ENCODE peak calls at places on chromosomes 5 and 9, in five cellular contexts. One of them, this sample, is unnamed.

GRCh38 chr5:18881615-18882014 is 1106.4 kb downstream of the CDH18 start:
- DNase-seq in stimulated activated CD8-positive, alpha-beta memory T cell treated with anti-CD3 and anti-CD28 coated beads, Interleukin-15, amount 100 ng/mL, for 24 hours: no peak
- DNase-seq in anterior cingulate cortex: no peak
- DNase-seq in foreskin fibroblast: no peak
- DNase-seq in activated gamma-delta T cell treated with Interleukin-2 at 50 U/mL for 16 hours: no peak
- DNase-seq in this sample: no peak

GRCh38 chr5:27353540-27353939 is 315.2 kb upstream of the CDH9 start:
- DNase-seq in stimulated activated CD8-positive, alpha-beta memory T cell treated with anti-CD3 and anti-CD28 coated beads, Interleukin-15, amount 100 ng/mL, for 24 hours: no peak
- DNase-seq in anterior cingulate cortex: no peak
- DNase-seq in foreskin fibroblast: no peak
- DNase-seq in activated gamma-delta T cell treated with Interleukin-2 at 50 U/mL for 16 hours: no peak
- DNase-seq in this sample: no peak

GRCh38 chr5:14741721-14742426 is 77.4 kb downstream of the OTULIN start:
- DNase-seq in stimulated activated CD8-positive, alpha-beta memory T cell treated with anti-CD3 and anti-CD28 coated beads, Interleukin-15, amount 100 ng/mL, for 24 hours: no peak
- DNase-seq in anterior cingulate cortex: no peak
- DNase-seq in foreskin fibroblast: no peak
- DNase-seq in activated gamma-delta T cell treated with Interleukin-2 at 50 U/mL for 16 hours: peak
- DNase-seq in this sample: no peak

GRCh38 chr9:1978941-1979340 is 36.2 kb upstream of the SMARCA2 start:
- DNase-seq in stimulated activated CD8-positive, alpha-beta memory T cell treated with anti-CD3 and anti-CD28 coated beads, Interleukin-15, amount 100 ng/mL, for 24 hours: no peak
- DNase-seq in anterior cingulate cortex: no peak
- DNase-seq in foreskin fibroblast: peak
- DNase-seq in activated gamma-delta T cell treated with Interleukin-2 at 50 U/mL for 16 hours: no peak
- DNase-seq in this sample: peak

GRCh38 chr9:21696411-21696865 is 106.0 kb upstream of the MTAP start:
- DNase-seq in stimulated activated CD8-positive, alpha-beta memory T cell treated with anti-CD3 and anti-CD28 coated beads, Interleukin-15, amount 100 ng/mL, for 24 hours: no peak
- DNase-seq in anterior cingulate cortex: no peak
- DNase-seq in foreskin fibroblast: no peak
- DNase-seq in activated gamma-delta T cell treated with Interleukin-2 at 50 U/mL for 16 hours: no peak
- DNase-seq in this sample: no peak

GRCh38 chr9:88799706-88800682 is 191.3 kb upstream of the S1PR3 start:
- DNase-seq in stimulated activated CD8-positive, alpha-beta memory T cell treated with anti-CD3 and anti-CD28 coated beads, Interleukin-15, amount 100 ng/mL, for 24 hours: no peak
- DNase-seq in anterior cingulate cortex: no peak
- DNase-seq in foreskin fibroblast: no peak
- DNase-seq in activated gamma-delta T cell treated with Interleukin-2 at 50 U/mL for 16 hours: no peak
- DNase-seq in this sample: no peak

GRCh38 chr5:136906545-136906944 is 541.2 kb upstream of the TRPC7 start:
- DNase-seq in stimulated activated CD8-positive, alpha-beta memory T cell treated with anti-CD3 and anti-CD28 coated beads, Interleukin-15, amount 100 ng/mL, for 24 hours: no peak
- DNase-seq in anterior cingulate cortex: no peak
- DNase-seq in foreskin fibroblast: no peak
- DNase-seq in activated gamma-delta T cell treated with Interleukin-2 at 50 U/mL for 16 hours: no peak
- DNase-seq in this sample: no peak

GRCh38 chr5:53419247-53419646 is 61.2 kb upstream of the FST start:
- DNase-seq in stimulated activated CD8-positive, alpha-beta memory T cell treated with anti-CD3 and anti-CD28 coated beads, Interleukin-15, amount 100 ng/mL, for 24 hours: no peak
- DNase-seq in anterior cingulate cortex: no peak
- DNase-seq in foreskin fibroblast: peak
- DNase-seq in activated gamma-delta T cell treated with Interleukin-2 at 50 U/mL for 16 hours: no peak
- DNase-seq in this sample: peak

GRCh38 chr5:77778881-77779438 is 2.8 kb upstream of the TBCA start:
- DNase-seq in stimulated activated CD8-positive, alpha-beta memory T cell treated with anti-CD3 and anti-CD28 coated beads, Interleukin-15, amount 100 ng/mL, for 24 hours: no peak
- DNase-seq in anterior cingulate cortex: no peak
- DNase-seq in foreskin fibroblast: no peak
- DNase-seq in activated gamma-delta T cell treated with Interleukin-2 at 50 U/mL for 16 hours: no peak
- DNase-seq in this sample: no peak

GRCh38 chr9:123364241-123364824 is 8.3 kb downstream of the CRB2 start:
- DNase-seq in stimulated activated CD8-positive, alpha-beta memory T cell treated with anti-CD3 and anti-CD28 coated beads, Interleukin-15, amount 100 ng/mL, for 24 hours: no peak
- DNase-seq in anterior cingulate cortex: peak
- DNase-seq in foreskin fibroblast: no peak
- DNase-seq in activated gamma-delta T cell treated with Interleukin-2 at 50 U/mL for 16 hours: no peak
- DNase-seq in this sample: peak

GRCh38 chr5:163649522-163649921 is 144.1 kb downstream of the MAT2B start:
- DNase-seq in stimulated activated CD8-positive, alpha-beta memory T cell treated with anti-CD3 and anti-CD28 coated beads, Interleukin-15, amount 100 ng/mL, for 24 hours: no peak
- DNase-seq in anterior cingulate cortex: no peak
- DNase-seq in foreskin fibroblast: peak
- DNase-seq in activated gamma-delta T cell treated with Interleukin-2 at 50 U/mL for 16 hours: no peak
- DNase-seq in this sample: no peak

GRCh38 chr5:93382188-93382587 is 198.8 kb downstream of the NR2F1-AS1 start:
- DNase-seq in stimulated activated CD8-positive, alpha-beta memory T cell treated with anti-CD3 and anti-CD28 coated beads, Interleukin-15, amount 100 ng/mL, for 24 hours: no peak
- DNase-seq in anterior cingulate cortex: no peak
- DNase-seq in foreskin fibroblast: no peak
- DNase-seq in activated gamma-delta T cell treated with Interleukin-2 at 50 U/mL for 16 hours: no peak
- DNase-seq in this sample: no peak